ENCODE peak calls at places on chromosomes 6 and 20, in four cellular contexts. M is cardiac muscle cell, U is breast epithelium, Z is HCT116. Q is an unnamed sample. For H3K9me3, the result is how much of the 10 kb centered on the place peaks cover.

GRCh38 chr6:90274481-90275030 is 22.1 kb downstream of the BACH2 start:
- DNase-seq in U (peak), M (no peak), Z (no peak), Q (no peak)

GRCh38 chr6:88263591-88263990 is 97.4 kb upstream of the CNR1 start:
- DNase-seq in U (no peak), M (peak), Z (no peak), Q (no peak)

GRCh38 chr6:33833599-33833998 is 29.8 kb upstream of the MLN start:
- DNase-seq in M (no peak), Z (no peak), U (no peak), Q (no peak)

GRCh38 chr20:32672982-32673727 is 586 bp downstream of the C20orf203 start:
- DNase-seq in Z (no peak), M (no peak), U (no peak), Q (no peak)

GRCh38 chr6:2209226-2209809 is 36.1 kb downstream of the GMDS start:
- DNase-seq in Z (peak), M (peak), U (peak), Q (peak)

GRCh38 chr6:22828179-22829062 is 259.1 kb downstream of the HDGFL1 start:
- DNase-seq in M (peak), Z (peak), U (peak), Q (peak)

GRCh38 chr6:26550250-26550993 is 12.3 kb downstream of the HMGN4 start:
- DNase-seq in M (peak), U (no peak), Z (no peak), Q (no peak)

GRCh38 chr6:548517-548916 is 108.4 kb downstream of the HUS1B start:
- DNase-seq in Z (no peak), M (no peak), U (no peak), Q (no peak)

GRCh38 chr6:26216886-26217713 is 129.9 kb downstream of the HFE start:
- DNase-seq in U (peak), M (peak), Z (no peak), Q (peak)

GRCh38 chr20:22182148-22182547 is 402.2 kb downstream of the FOXA2 start:
- DNase-seq in M (no peak), U (no peak), Z (no peak), Q (no peak)

GRCh38 chr6:14857501-14857900 is 388.4 kb upstream of the JARID2 start:
- DNase-seq in U (no peak), M (no peak), Z (no peak), Q (no peak)

GRCh38 chr6:28683945-28684538 is 158.4 kb downstream of the GPX5 start:
- DNase-seq in Z (peak), U (no peak), M (peak), Q (no peak)

GRCh38 chr6:148293181-148293995 is 49.2 kb upstream of the SASH1 start:
- DNase-seq in U (no peak), Z (no peak), M (no peak), Q (peak)

GRCh38 chr6:124888581-124889371 is 73.5 kb upstream of the RNF217 start:
- DNase-seq in U (no peak), Z (no peak), M (no peak), Q (no peak)

GRCh38 chr20:41213150-41213820 is 75.9 kb downstream of the PLCG1 start:
- DNase-seq in M (no peak), U (no peak), Z (no peak), Q (no peak)

GRCh38 chr6:38773338-38773737 is 58.2 kb downstream of the DNAH8 start:
- DNase-seq in U (no peak), M (peak), Z (peak), Q (no peak)

GRCh38 chr6:156175433-156175832 is 601.7 kb upstream of the ARID1B start:
- DNase-seq in U (no peak), Z (no peak), M (no peak), Q (no peak)

GRCh38 chr6:101517632-101518031 is 124.1 kb downstream of the GRIK2 start:
- DNase-seq in M (no peak), Z (no peak), U (no peak), Q (no peak)

GRCh38 chr20:43778375-43778774 is 51.6 kb upstream of the GTSF1L start:
- DNase-seq in M (no peak), U (no peak), Z (no peak), Q (no peak)

GRCh38 chr6:139205843-139206242 is 71.0 kb downstream of the HECA start:
- DNase-seq in Z (no peak), U (no peak), M (no peak), Q (no peak)
- H3K9me3 ChIP-seq in Z (under half), U (under half), M (under half), Q (under half)

GRCh38 chr6:16774437-16774836 is 13.2 kb upstream of the ATXN1 start:
- DNase-seq in Z (no peak), U (no peak), M (no peak), Q (no peak)

GRCh38 chr6:16778521-16778920 is 17.3 kb upstream of the ATXN1 start:
- DNase-seq in M (no peak), U (no peak), Z (no peak), Q (no peak)

GRCh38 chr6:16777794-16778193 is 16.5 kb upstream of the ATXN1 start:
- DNase-seq in U (no peak), M (no peak), Z (no peak), Q (no peak)

GRCh38 chr6:16773376-16773775 is 12.1 kb upstream of the ATXN1 start:
- DNase-seq in M (no peak), U (no peak), Z (no peak), Q (no peak)

DNA sequence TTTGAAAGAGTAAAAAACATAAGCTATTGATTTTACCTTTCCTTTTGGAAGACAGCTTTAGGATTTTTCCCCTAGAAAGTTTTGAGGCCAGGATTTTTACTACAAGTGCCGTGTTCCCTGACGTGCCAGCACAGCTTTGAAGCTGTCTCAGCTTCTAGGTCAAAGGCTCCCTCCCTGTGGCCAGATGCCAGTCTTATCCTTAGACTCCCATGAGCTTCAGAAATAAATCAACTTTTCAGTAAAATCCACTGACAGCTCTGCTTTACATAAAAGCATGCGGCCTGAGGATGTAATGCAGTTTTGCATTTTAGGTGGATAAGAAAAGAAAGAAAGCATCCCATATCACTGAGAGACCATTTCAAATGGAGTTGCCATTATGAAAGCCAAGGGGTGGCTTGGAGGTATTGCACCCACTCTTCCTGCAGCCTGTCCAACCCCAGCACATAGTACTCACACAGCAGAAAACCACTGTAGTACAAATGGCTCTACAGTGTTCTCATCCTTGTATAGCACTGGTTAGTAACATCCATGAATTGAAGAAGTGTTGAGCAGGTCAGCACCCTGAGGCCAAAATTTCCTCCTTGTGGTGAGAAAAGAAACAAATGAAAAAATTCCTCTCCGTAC is 15.2 kb upstream of the ATXN1 start:
- DNase-seq in M (no peak), U (no peak), Z (no peak), Q (no peak)
- TF ChIP-seq CTCF in M (no peak), U (peak), Z (peak), Q (no peak)

GRCh38 chr20:15387228-15387627 is 1049.8 kb upstream of the FLRT3 start:
- DNase-seq in U (no peak), M (no peak), Z (no peak), Q (no peak)
- H3K9me3 ChIP-seq in U (under half), M (under half), Z (under half), Q (under half)

GRCh38 chr6:47352169-47352568 is 42.5 kb upstream of the TNFRSF21 start:
- DNase-seq in Z (no peak), U (no peak), M (no peak), Q (no peak)
- TF ChIP-seq CTCF in Z (peak), U (no peak), M (peak), Q (no peak)

GRCh38 chr20:59800309-59800708 is 133.1 kb downstream of the SYCP2 start:
- DNase-seq in Z (no peak), M (no peak), U (no peak), Q (no peak)
- H3K9me3 ChIP-seq in Z (under half), M (under half), U (under half), Q (under half)

GRCh38 chr20:57724610-57725405 is 15.0 kb upstream of the PMEPA1 start:
- DNase-seq in Z (no peak), M (no peak), U (no peak), Q (no peak)
- TF ChIP-seq CTCF in Z (no peak), M (no peak), U (no peak), Q (no peak)

GRCh38 chr6:167649486-167649885 is 177.2 kb upstream of the AFDN start:
- DNase-seq in M (no peak), Z (no peak), U (no peak), Q (no peak)
- H3K9me3 ChIP-seq in M (under half), Z (under half), U (under half), Q (under half)